ENCODE peak calls at places on chromosomes 7 and 10, in eight cellular contexts. C is transverse colon, G is sigmoid colon, W is IMR-90, S is body of pancreas, I is heart left ventricle, H is vagina, U is GM12891. O is an unnamed sample.

GRCh38 chr10:5976689-5977470 is 463 bp downstream of the IL15RA start:
- DNase-seq in C (peak), G (peak), W (peak), S (peak), I (peak), H (peak), U (no peak), O (no peak)

GRCh38 chr7:138970446-138970845 is 10.7 kb downstream of the KIAA1549 start:
- DNase-seq in C (no peak), G (no peak), W (no peak), S (no peak), I (no peak), H (no peak), U (no peak), O (no peak)

GRCh38 chr10:89471110-89471814 is 56.9 kb downstream of the IFIT5 start:
- DNase-seq in C (no peak), G (no peak), W (peak), S (no peak), I (no peak), H (no peak), U (no peak), O (no peak)

GRCh38 chr10:76558586-76558985 is 1079.0 kb downstream of the KCNMA1 start:
- DNase-seq in C (peak), G (peak), W (peak), S (peak), I (no peak), H (no peak), U (no peak), O (no peak)

GRCh38 chr7:7183061-7183832 is 903 bp downstream of the C1GALT1 start:
- DNase-seq in C (peak), G (peak), W (no peak), S (peak), I (peak), H (no peak), U (peak), O (peak)

GRCh38 chr10:124667425-124668130 is 76.6 kb downstream of the FAM53B start:
- DNase-seq in C (peak), G (no peak), W (no peak), S (no peak), I (no peak), H (no peak), U (no peak), O (no peak)

GRCh38 chr7:54560726-54561125 is 18.6 kb downstream of the VSTM2A start:
- DNase-seq in C (no peak), G (no peak), W (no peak), S (no peak), I (no peak), H (no peak), U (no peak), O (no peak)

GRCh38 chr10:15601819-15602218 is 117.9 kb downstream of the ITGA8 start:
- DNase-seq in C (no peak), G (no peak), W (no peak), S (no peak), I (no peak), H (no peak), U (no peak), O (no peak)

GRCh38 chr7:92644406-92645113 is 54.4 kb upstream of the FAM133B start:
- DNase-seq in C (no peak), G (no peak), W (peak), S (no peak), I (peak), H (no peak), U (no peak), O (no peak)

GRCh38 chr10:29377333-29377961 is 88.6 kb downstream of the LYZL1 start:
- DNase-seq in C (no peak), G (no peak), W (peak), S (no peak), I (no peak), H (no peak), U (no peak), O (no peak)

GRCh38 chr10:77835669-77836086 is 90.9 kb downstream of the DLG5 start:
- DNase-seq in C (no peak), G (no peak), W (no peak), S (no peak), I (peak), H (no peak), U (no peak), O (no peak)

GRCh38 chr10:95661818-95662217 is 5.3 kb upstream of the ALDH18A1 start:
- DNase-seq in C (no peak), G (no peak), W (no peak), S (no peak), I (no peak), H (no peak), U (no peak), O (no peak)

GRCh38 chr10:44648691-44649090 is 262.4 kb upstream of the TMEM72 start:
- DNase-seq in C (no peak), G (no peak), W (no peak), S (no peak), I (no peak), H (no peak), U (no peak), O (no peak)

GRCh38 chr10:90674927-90675326 is 182.9 kb downstream of the HTR7 start:
- DNase-seq in C (peak), G (no peak), W (peak), S (no peak), I (no peak), H (no peak), U (no peak), O (no peak)

GRCh38 chr7:100826546-100827329 is 585 bp downstream of the EPHB4 start:
- DNase-seq in C (no peak), G (no peak), W (no peak), S (no peak), I (no peak), H (no peak), U (peak), O (no peak)

GRCh38 chr7:14687777-14688176 is 214.8 kb downstream of the DGKB start:
- DNase-seq in C (no peak), G (no peak), W (no peak), S (no peak), I (no peak), H (no peak), U (no peak), O (no peak)

GRCh38 chr10:77268721-77269120 is 368.9 kb downstream of the KCNMA1 start:
- DNase-seq in C (no peak), G (no peak), W (no peak), S (no peak), I (no peak), H (no peak), U (no peak), O (no peak)

GRCh38 chr7:7265676-7266075 is 83.3 kb downstream of the C1GALT1 start:
- DNase-seq in C (no peak), G (no peak), W (no peak), S (no peak), I (no peak), H (no peak), U (no peak), O (no peak)

GRCh38 chr10:125316436-125316835 is 156.1 kb upstream of the CTBP2 start:
- DNase-seq in C (no peak), G (no peak), W (no peak), S (no peak), I (no peak), H (no peak), U (no peak), O (no peak)

GRCh38 chr7:123460616-123461015 is 73.8 kb downstream of the IQUB start:
- DNase-seq in C (no peak), G (no peak), W (peak), S (no peak), I (no peak), H (no peak), U (no peak), O (peak)

DNA sequence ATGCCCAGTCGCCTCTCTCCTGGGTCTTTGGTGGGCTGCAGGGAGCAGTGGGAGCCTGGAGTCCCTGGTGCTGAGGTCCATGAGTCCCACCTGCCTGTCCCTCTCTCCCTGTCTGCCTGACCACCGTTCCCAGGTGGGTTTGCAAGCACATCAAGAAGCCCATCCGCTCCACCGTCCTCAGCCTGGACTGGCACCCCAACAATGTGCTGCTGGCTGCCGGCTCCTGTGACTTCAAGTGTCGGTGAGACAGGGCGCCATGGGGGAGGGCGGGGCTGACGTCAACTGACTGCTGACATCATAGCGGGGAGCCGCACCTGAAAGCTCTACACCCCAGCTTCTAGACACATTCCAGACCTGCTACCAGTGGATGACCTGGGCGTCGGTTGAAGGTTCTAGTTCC is 15.2 kb downstream of the ARPC1B start:
- DNase-seq in C (no peak), G (no peak), W (no peak), S (no peak), I (no peak), H (no peak), U (no peak), O (no peak)
- TF ChIP-seq POLR2A in C (no peak), G (no peak), W (no peak), S (no peak), I (no peak), H (no peak), U (no peak), O (no peak)

GRCh38 chr10:22340362-22341189 is 4.7 kb upstream of the SPAG6 start:
- DNase-seq in C (peak), G (peak), W (peak), S (peak), I (peak), H (no peak), U (no peak), O (no peak)
- TF ChIP-seq POLR2A in C (peak), G (peak), W (peak), S (peak), I (peak), H (no peak), U (peak), O (peak)

GRCh38 chr10:71963756-71964668 is at the start of gene CHST3:
- DNase-seq in C (peak), G (peak), W (peak), S (peak), I (peak), H (no peak), U (peak), O (peak)

GRCh38 chr10:71965623-71966022 is 1.4 kb downstream of the CHST3 start:
- DNase-seq in C (no peak), G (peak), W (no peak), S (no peak), I (no peak), H (no peak), U (no peak), O (no peak)

GRCh38 chr10:71963351-71963755 is 842 bp upstream of the CHST3 start:
- DNase-seq in C (no peak), G (peak), W (no peak), S (no peak), I (peak), H (no peak), U (no peak), O (no peak)

GRCh38 chr10:71966046-71967004 is 2.1 kb downstream of the CHST3 start:
- DNase-seq in C (no peak), G (peak), W (peak), S (no peak), I (no peak), H (no peak), U (no peak), O (peak)

GRCh38 chr10:71964669-71965515 is 697 bp downstream of the CHST3 start:
- DNase-seq in C (peak), G (peak), W (peak), S (no peak), I (peak), H (no peak), U (no peak), O (peak)
- TF ChIP-seq POLR2A in C (peak), G (no peak), W (peak), S (peak), I (peak), H (no peak), U (no peak), O (peak)

GRCh38 chr10:93463723-93464511 is 18.2 kb downstream of the MYOF start:
- DNase-seq in C (peak), G (peak), W (peak), S (no peak), I (no peak), H (no peak), U (no peak), O (no peak)
- TF ChIP-seq POLR2A in C (no peak), G (no peak), W (no peak), S (no peak), I (no peak), H (no peak), U (no peak), O (no peak)

GRCh38 chr7:150369740-150370501 is 1.3 kb downstream of the REPIN1 start:
- DNase-seq in C (no peak), G (peak), W (no peak), S (no peak), I (no peak), H (no peak), U (no peak), O (no peak)
- TF ChIP-seq POLR2A in C (no peak), G (no peak), W (no peak), S (no peak), I (no peak), H (no peak), U (no peak), O (no peak)

DNA sequence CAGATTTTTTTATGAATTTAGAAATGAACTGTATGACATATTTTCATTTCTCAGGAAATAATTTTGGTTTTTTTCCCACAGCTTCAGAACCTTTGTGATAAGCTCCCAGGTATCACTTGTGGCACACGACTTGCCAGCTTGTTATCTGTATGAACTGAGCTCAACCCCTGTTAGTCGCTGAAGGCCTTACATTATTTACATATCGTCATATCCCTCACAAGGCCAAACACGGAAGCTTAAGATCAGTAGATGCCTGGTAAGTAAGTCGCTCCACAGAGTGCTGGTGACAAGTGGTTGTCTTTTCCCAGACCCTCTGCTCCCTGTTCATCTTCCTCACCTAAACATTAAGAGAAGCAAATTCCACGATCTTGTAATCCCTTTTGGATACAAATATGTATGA is 55.2 kb downstream of the RAPGEF5 start:
- DNase-seq in C (no peak), G (no peak), W (no peak), S (peak), I (no peak), H (no peak), U (no peak), O (no peak)
- TF ChIP-seq POLR2A in C (no peak), G (no peak), W (no peak), S (no peak), I (no peak), H (no peak), U (no peak), O (no peak)

GRCh38 chr7:94908204-94909022 is 1.0 kb downstream of the PPP1R9A start:
- DNase-seq in C (peak), G (peak), W (no peak), S (peak), I (peak), H (no peak), U (peak), O (peak)

GRCh38 chr7:94909023-94909466 is 1.7 kb downstream of the PPP1R9A start:
- DNase-seq in C (no peak), G (no peak), W (no peak), S (no peak), I (no peak), H (no peak), U (no peak), O (no peak)

GRCh38 chr7:94907026-94907419 is 371 bp upstream of the PPP1R9A start:
- DNase-seq in C (no peak), G (peak), W (no peak), S (no peak), I (no peak), H (no peak), U (no peak), O (no peak)

GRCh38 chr7:94906035-94906796 is 1.2 kb upstream of the PPP1R9A start:
- DNase-seq in C (no peak), G (no peak), W (no peak), S (no peak), I (no peak), H (no peak), U (no peak), O (no peak)

DNA sequence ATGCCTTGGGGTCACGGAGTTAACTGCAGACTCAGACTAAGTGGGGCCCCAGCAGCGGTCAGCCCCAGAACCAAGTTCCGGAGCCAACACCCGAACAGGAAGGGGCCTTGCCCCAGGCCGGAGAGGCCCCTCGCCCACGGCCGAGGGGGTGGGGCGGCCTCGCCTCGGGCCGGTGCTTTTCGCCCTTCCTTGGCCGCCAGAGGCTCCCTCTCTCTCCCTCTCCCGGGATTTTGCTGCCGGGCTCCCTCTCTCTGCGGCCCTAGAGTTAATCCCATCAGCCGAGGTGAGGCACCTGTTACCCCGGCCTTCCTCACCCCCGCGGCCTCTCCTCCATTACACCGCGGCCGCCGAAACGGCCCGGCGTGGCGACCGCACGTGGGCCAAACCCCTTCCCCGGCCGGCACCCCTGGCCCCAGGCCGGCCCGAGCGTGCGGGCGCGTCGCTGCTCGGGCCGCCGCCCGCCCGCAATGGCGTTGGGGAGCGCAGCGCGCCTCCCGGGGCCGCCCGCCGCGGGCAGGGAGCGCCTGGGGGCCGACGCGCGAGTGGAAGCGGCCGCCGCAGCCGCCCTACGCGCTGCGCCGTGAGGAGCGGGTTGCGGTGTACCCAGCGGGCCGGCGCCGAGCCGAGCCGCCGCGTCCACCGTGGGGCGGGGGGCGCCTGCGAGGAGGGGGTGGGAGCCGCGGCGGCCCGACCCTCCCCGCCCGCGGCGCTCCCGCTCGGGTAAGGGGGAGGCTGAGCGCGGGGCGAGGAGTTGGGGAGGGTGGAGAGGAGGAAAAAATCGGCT is at the start of gene PPP1R9A:
- DNase-seq in C (peak), G (peak), W (no peak), S (peak), I (peak), H (no peak), U (peak), O (peak)
- TF ChIP-seq POLR2A in C (peak), G (no peak), W (no peak), S (peak), I (no peak), H (no peak), U (no peak), O (no peak)